ENCODE peak calls at places on chromosomes 12 and 14, in four cellular contexts. One of them, this sample, is unnamed.

GRCh38 chr14:22537436-22538310 is 51.4 kb downstream of the DAD1 start:
- DNase-seq in K562: no peak
- DNase-seq in GM12878: no peak
- DNase-seq in WTC11: no peak
- DNase-seq in this sample: no peak

GRCh38 chr12:3042826-3043225 is 34.4 kb upstream of the TSPAN9 start:
- DNase-seq in WTC11: peak; percentile 3
- DNase-seq in GM12878: no peak
- DNase-seq in K562: no peak
- DNase-seq in this sample: no peak

GRCh38 chr14:22664261-22664660 is 20.1 kb upstream of the OR6J1 start:
- DNase-seq in K562: no peak
- DNase-seq in GM12878: no peak
- DNase-seq in WTC11: no peak
- DNase-seq in this sample: peak; percentile 58

GRCh38 chr12:88893801-88894200 is 313.5 kb upstream of the KITLG start:
- DNase-seq in WTC11: no peak
- DNase-seq in K562: no peak
- DNase-seq in GM12878: no peak
- DNase-seq in this sample: no peak

GRCh38 chr14:22848391-22849164 is 12.2 kb downstream of the MMP14 start:
- DNase-seq in K562: no peak
- DNase-seq in WTC11: no peak
- DNase-seq in GM12878: no peak
- DNase-seq in this sample: no peak

GRCh38 chr14:59483360-59483759 is 848 bp downstream of the L3HYPDH start:
- DNase-seq in GM12878: no peak
- DNase-seq in WTC11: peak; percentile 13
- DNase-seq in K562: peak; percentile 14
- DNase-seq in this sample: no peak

GRCh38 chr14:105773584-105773983 is 247.2 kb downstream of the TMEM121 start:
- DNase-seq in WTC11: no peak
- DNase-seq in K562: no peak
- DNase-seq in GM12878: no peak
- DNase-seq in this sample: no peak

GRCh38 chr12:132285991-132286681 is 43.3 kb downstream of the GALNT9 start:
- DNase-seq in K562: no peak
- DNase-seq in GM12878: no peak
- DNase-seq in WTC11: no peak
- DNase-seq in this sample: peak; percentile 35

GRCh38 chr14:104223810-104224515 is 85.6 kb downstream of the KIF26A start:
- DNase-seq in K562: no peak
- DNase-seq in GM12878: no peak
- DNase-seq in WTC11: no peak
- DNase-seq in this sample: no peak

GRCh38 chr12:93572712-93573551 is 457 bp downstream of the SOCS2 start:
- DNase-seq in WTC11: peak; percentile 59
- DNase-seq in K562: no peak
- DNase-seq in GM12878: no peak
- DNase-seq in this sample: no peak

GRCh38 chr14:42141328-42141727 is 534.7 kb downstream of the LRFN5 start:
- DNase-seq in WTC11: no peak
- DNase-seq in K562: no peak
- DNase-seq in GM12878: no peak
- DNase-seq in this sample: no peak

GRCh38 chr14:61256826-61257468 is 24.2 kb downstream of the TMEM30B start:
- DNase-seq in GM12878: no peak
- DNase-seq in WTC11: no peak
- DNase-seq in K562: no peak
- DNase-seq in this sample: peak; percentile 16

GRCh38 chr14:91945776-91946305 is 1.7 kb downstream of the FBLN5 start:
- DNase-seq in WTC11: no peak
- DNase-seq in GM12878: no peak
- DNase-seq in K562: no peak
- DNase-seq in this sample: no peak

GRCh38 chr14:33809456-33809855 is 141.4 kb downstream of the EGLN3 start:
- DNase-seq in WTC11: no peak
- DNase-seq in GM12878: no peak
- DNase-seq in K562: no peak
- DNase-seq in this sample: no peak

GRCh38 chr12:67331123-67331522 is 62.0 kb downstream of the CAND1 start:
- DNase-seq in K562: no peak
- DNase-seq in GM12878: no peak
- DNase-seq in WTC11: no peak
- DNase-seq in this sample: no peak

GRCh38 chr14:22448905-22449611 is 140.0 kb downstream of the DAD1 start:
- DNase-seq in GM12878: no peak
- DNase-seq in K562: no peak
- DNase-seq in WTC11: no peak
- DNase-seq in this sample: no peak

GRCh38 chr14:21915814-21916213 is 242.2 kb upstream of the OR4E1 start:
- DNase-seq in WTC11: no peak
- DNase-seq in GM12878: no peak
- DNase-seq in K562: no peak
- DNase-seq in this sample: peak; percentile 40

GRCh38 chr12:100128509-100128908 is 14.2 kb downstream of the BLTP3B start:
- DNase-seq in K562: peak; percentile 31
- DNase-seq in GM12878: no peak
- DNase-seq in WTC11: peak; percentile 49
- DNase-seq in this sample: peak; percentile 39

GRCh38 chr14:93941293-93941910 is 14.3 kb downstream of the FAM181A start:
- DNase-seq in WTC11: no peak
- DNase-seq in GM12878: no peak
- DNase-seq in K562: no peak
- DNase-seq in this sample: no peak

GRCh38 chr12:97151481-97151880 is 244.4 kb downstream of the NEDD1 start:
- DNase-seq in K562: no peak
- DNase-seq in WTC11: no peak
- DNase-seq in GM12878: no peak
- DNase-seq in this sample: no peak

GRCh38 chr12:118357327-118358007 is 15.2 kb downstream of the TAOK3 start:
- DNase-seq in GM12878: peak; percentile 62
- DNase-seq in WTC11: no peak
- DNase-seq in K562: peak; percentile 90
- DNase-seq in this sample: no peak

GRCh38 chr12:1928439-1929121 is 10.1 kb upstream of the CACNA2D4 start:
- DNase-seq in K562: no peak
- DNase-seq in WTC11: no peak
- DNase-seq in GM12878: no peak
- DNase-seq in this sample: no peak

GRCh38 chr12:48678561-48679185 is 3.4 kb downstream of the KANSL2 start:
- DNase-seq in WTC11: no peak
- DNase-seq in GM12878: no peak
- DNase-seq in K562: no peak
- DNase-seq in this sample: no peak

GRCh38 chr12:67151891-67152290 is 117.3 kb upstream of the CAND1 start:
- DNase-seq in WTC11: no peak
- DNase-seq in K562: no peak
- DNase-seq in GM12878: no peak
- DNase-seq in this sample: no peak

GRCh38 chr14:29805415-29806123 is 122.1 kb downstream of the PRKD1 start:
- DNase-seq in WTC11: no peak
- DNase-seq in K562: peak; percentile 7
- DNase-seq in GM12878: no peak
- DNase-seq in this sample: no peak

GRCh38 chr14:55609681-55610080 is 29.7 kb downstream of the KTN1 start:
- DNase-seq in K562: no peak
- DNase-seq in WTC11: no peak
- DNase-seq in GM12878: no peak
- DNase-seq in this sample: peak; percentile 13

GRCh38 chr12:95343461-95344230 is 126.0 kb downstream of the VEZT start:
- DNase-seq in WTC11: no peak
- DNase-seq in GM12878: no peak
- DNase-seq in K562: no peak
- DNase-seq in this sample: no peak

GRCh38 chr14:100548295-100548655 is 38.9 kb downstream of the BEGAIN start:
- DNase-seq in GM12878: no peak
- DNase-seq in K562: no peak
- DNase-seq in WTC11: no peak
- DNase-seq in this sample: no peak

GRCh38 chr14:100544506-100545141 is 42.6 kb downstream of the BEGAIN start:
- DNase-seq in K562: no peak
- DNase-seq in GM12878: no peak
- DNase-seq in WTC11: no peak
- DNase-seq in this sample: no peak

GRCh38 chr14:100547633-100548294 is 39.5 kb downstream of the BEGAIN start:
- DNase-seq in GM12878: no peak
- DNase-seq in K562: no peak
- DNase-seq in WTC11: no peak
- DNase-seq in this sample: no peak

GRCh38 chr14:100545359-100545758 is 41.9 kb downstream of the BEGAIN start:
- DNase-seq in K562: no peak
- DNase-seq in WTC11: no peak
- DNase-seq in GM12878: no peak
- DNase-seq in this sample: no peak

GRCh38 chr14:100546051-100546443 is 41.2 kb downstream of the BEGAIN start:
- DNase-seq in K562: peak; percentile 88
- DNase-seq in GM12878: no peak
- DNase-seq in WTC11: no peak
- DNase-seq in this sample: no peak
- TF ChIP-seq ETV6 in K562: no peak
- TF ChIP-seq ETV6 in GM12878: no peak
- TF ChIP-seq ETV6 in WTC11: no peak
- TF ChIP-seq ETV6 in this sample: no peak

GRCh38 chr14:65279510-65279909 is 133.0 kb upstream of the FUT8 start:
- DNase-seq in GM12878: no peak
- DNase-seq in WTC11: no peak
- DNase-seq in K562: no peak
- DNase-seq in this sample: no peak
- TF ChIP-seq ETV6 in GM12878: no peak
- TF ChIP-seq ETV6 in WTC11: no peak
- TF ChIP-seq ETV6 in K562: no peak
- TF ChIP-seq ETV6 in this sample: no peak

GRCh38 chr12:51774936-51775335 is 73.6 kb downstream of the FIGNL2 start:
- DNase-seq in GM12878: no peak
- DNase-seq in K562: no peak
- DNase-seq in WTC11: no peak
- DNase-seq in this sample: no peak

GRCh38 chr12:51766067-51766466 is 82.5 kb downstream of the FIGNL2 start:
- DNase-seq in GM12878: no peak
- DNase-seq in K562: no peak
- DNase-seq in WTC11: no peak
- DNase-seq in this sample: no peak

GRCh38 chr12:51773145-51773869 is 75.2 kb downstream of the FIGNL2 start:
- DNase-seq in WTC11: no peak
- DNase-seq in GM12878: no peak
- DNase-seq in K562: no peak
- DNase-seq in this sample: no peak

GRCh38 chr12:51771008-51771407 is 77.5 kb downstream of the FIGNL2 start:
- DNase-seq in GM12878: no peak
- DNase-seq in K562: no peak
- DNase-seq in WTC11: no peak
- DNase-seq in this sample: no peak
- TF ChIP-seq ETV6 in GM12878: no peak
- TF ChIP-seq ETV6 in K562: no peak
- TF ChIP-seq ETV6 in WTC11: no peak
- TF ChIP-seq ETV6 in this sample: no peak

GRCh38 chr14:28297559-28297958 is 469.0 kb upstream of the FOXG1 start:
- DNase-seq in GM12878: no peak
- DNase-seq in K562: no peak
- DNase-seq in WTC11: no peak
- DNase-seq in this sample: no peak

GRCh38 chr14:28300356-28300755 is 466.2 kb upstream of the FOXG1 start:
- DNase-seq in K562: no peak
- DNase-seq in GM12878: no peak
- DNase-seq in WTC11: no peak
- DNase-seq in this sample: no peak

GRCh38 chr14:28299227-28299626 is 467.4 kb upstream of the FOXG1 start:
- DNase-seq in WTC11: no peak
- DNase-seq in K562: no peak
- DNase-seq in GM12878: no peak
- DNase-seq in this sample: no peak

GRCh38 chr14:28298156-28298555 is 468.4 kb upstream of the FOXG1 start:
- DNase-seq in GM12878: no peak
- DNase-seq in WTC11: no peak
- DNase-seq in K562: no peak
- DNase-seq in this sample: no peak

DNA sequence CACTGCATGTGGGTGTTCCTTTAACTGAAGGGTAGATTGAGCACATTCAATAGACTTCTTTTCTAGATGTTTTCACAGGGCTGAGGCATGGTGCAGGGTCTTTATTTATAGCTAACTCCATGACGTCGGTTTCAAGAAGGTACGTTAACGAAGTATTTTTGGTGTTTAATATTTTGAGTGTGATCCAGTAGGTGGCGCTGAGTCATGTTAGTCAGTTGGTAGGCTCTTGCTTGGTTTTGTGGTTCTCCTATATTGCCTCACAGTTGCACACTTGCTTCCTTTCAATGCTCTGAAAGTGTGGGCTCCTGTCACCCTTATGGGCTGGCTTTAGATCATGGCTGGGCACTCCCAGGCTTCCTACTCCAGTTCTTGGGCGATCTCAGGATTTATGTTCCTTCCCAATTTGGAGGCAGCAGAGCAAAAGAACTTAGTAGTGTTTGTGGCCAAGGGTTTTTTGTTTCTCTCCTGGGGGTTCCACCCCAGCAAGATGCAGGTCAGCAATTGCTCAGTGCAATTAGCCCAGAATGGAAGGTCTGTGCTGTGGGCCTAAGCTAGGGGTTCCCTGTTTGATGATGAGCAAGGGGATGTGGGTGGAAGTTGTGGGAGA is 471.6 kb upstream of the FOXG1 start:
- DNase-seq in GM12878: no peak
- DNase-seq in K562: no peak
- DNase-seq in WTC11: no peak
- DNase-seq in this sample: peak; percentile 27
- TF ChIP-seq ETV6 in GM12878: no peak
- TF ChIP-seq ETV6 in K562: no peak
- TF ChIP-seq ETV6 in WTC11: no peak
- TF ChIP-seq ETV6 in this sample: no peak

DNA sequence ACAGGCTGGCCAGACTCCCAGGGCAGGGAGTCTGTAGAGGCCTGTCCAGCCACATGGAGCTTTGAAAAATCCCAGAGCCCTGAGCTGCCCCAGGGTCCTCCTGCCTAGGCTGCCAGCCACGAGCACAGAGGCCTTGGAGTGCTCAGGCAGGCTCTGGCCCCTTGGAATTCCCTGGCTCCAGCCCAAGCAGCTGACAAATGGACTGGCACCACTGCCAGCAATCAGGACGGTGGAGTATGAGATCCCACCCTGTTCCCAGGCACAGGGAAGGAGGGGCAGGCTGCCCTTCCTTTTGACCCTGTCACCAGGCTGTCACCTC is 26.3 kb downstream of the CMKLR1 start:
- DNase-seq in K562: no peak
- DNase-seq in WTC11: no peak
- DNase-seq in GM12878: no peak
- DNase-seq in this sample: peak; percentile 54
- TF ChIP-seq ETV6 in K562: no peak
- TF ChIP-seq ETV6 in WTC11: no peak
- TF ChIP-seq ETV6 in GM12878: no peak
- TF ChIP-seq ETV6 in this sample: no peak